ENCODE peak calls at places on chromosomes 2 and 18, in six cellular contexts. H is A549, P is Peyer's patch, Q is transverse colon, L is lower lobe of right lung, J is cardiac muscle cell. E is an unnamed sample. For H3K4me1, the result is how much of the 10 kb centered on the place peaks cover.

GRCh38 chr18:25510096-25510495 is 158.1 kb upstream of the ZNF521 start:
- DNase-seq in H (no peak), P (no peak), Q (no peak), L (no peak), J (no peak), E (no peak)

GRCh38 chr2:234394450-234394849 is 102.4 kb downstream of the ARL4C start:
- DNase-seq in H (no peak), P (no peak), Q (no peak), L (no peak), J (no peak), E (no peak)

GRCh38 chr2:88176352-88176952 is 6.3 kb downstream of the THNSL2 start:
- DNase-seq in H (no peak), P (no peak), Q (no peak), L (no peak), J (peak), E (no peak)

GRCh38 chr2:230691005-230691647 is 21.5 kb upstream of the CAB39 start:
- DNase-seq in H (no peak), P (no peak), Q (no peak), L (no peak), J (no peak), E (no peak)

GRCh38 chr2:22281033-22281432 is 1103.9 kb upstream of the KLHL29 start:
- DNase-seq in H (no peak), P (no peak), Q (no peak), L (no peak), J (peak), E (no peak)

GRCh38 chr2:75204833-75205232 is 5.5 kb upstream of the TACR1 start:
- DNase-seq in H (no peak), P (no peak), Q (no peak), L (no peak), J (no peak), E (no peak)

GRCh38 chr18:80253871-80254492 is 6.7 kb upstream of the PARD6G start:
- DNase-seq in H (peak), P (no peak), Q (no peak), L (no peak), J (no peak), E (no peak)

GRCh38 chr2:9914384-9915065 is 37.0 kb upstream of the GRHL1 start:
- DNase-seq in H (peak), P (peak), Q (peak), L (no peak), J (no peak), E (no peak)

GRCh38 chr2:128384956-128385355 is 66.3 kb upstream of the HS6ST1 start:
- DNase-seq in H (no peak), P (no peak), Q (no peak), L (peak), J (no peak), E (peak)

GRCh38 chr2:70212298-70212948 is 21.6 kb upstream of the C2orf42 start:
- DNase-seq in H (no peak), P (no peak), Q (no peak), L (no peak), J (no peak), E (no peak)

GRCh38 chr2:102070058-102070642 is 72.4 kb upstream of the IL1R1 start:
- DNase-seq in H (peak), P (peak), Q (peak), L (peak), J (no peak), E (peak)

GRCh38 chr18:52340466-52341378 is 725 bp downstream of the DCC start:
- DNase-seq in H (no peak), P (no peak), Q (no peak), L (no peak), J (no peak), E (no peak)

GRCh38 chr18:43271593-43272432 is 5.5 kb downstream of the SYT4 start:
- DNase-seq in H (peak), P (peak), Q (no peak), L (no peak), J (peak), E (no peak)

GRCh38 chr2:108363048-108363899 is 14.5 kb upstream of the SULT1C4 start:
- DNase-seq in H (peak), P (no peak), Q (no peak), L (no peak), J (no peak), E (no peak)

GRCh38 chr2:192444286-192444838 is 249.6 kb upstream of the TMEFF2 start:
- DNase-seq in H (no peak), P (no peak), Q (no peak), L (no peak), J (no peak), E (no peak)

GRCh38 chr2:241676665-241677064 is 9.9 kb downstream of the DTYMK start:
- DNase-seq in H (no peak), P (no peak), Q (no peak), L (no peak), J (no peak), E (no peak)

GRCh38 chr2:138507267-138507666 is 5.7 kb downstream of the SPOPL start:
- DNase-seq in H (peak), P (no peak), Q (no peak), L (no peak), J (no peak), E (no peak)

GRCh38 chr2:128062571-128062970 is 28.4 kb upstream of the UGGT1 start:
- DNase-seq in H (no peak), P (no peak), Q (no peak), L (no peak), J (no peak), E (no peak)

GRCh38 chr2:66431840-66432511 is 2.9 kb upstream of the MEIS1 start:
- DNase-seq in H (no peak), P (no peak), Q (no peak), L (peak), J (no peak), E (peak)

GRCh38 chr2:144516417-144516980 is 3.4 kb downstream of the ZEB2 start:
- DNase-seq in H (peak), P (no peak), Q (no peak), L (peak), J (no peak), E (no peak)

GRCh38 chr2:48998449-48998848 is 155.9 kb downstream of the FSHR start:
- DNase-seq in H (no peak), P (no peak), Q (no peak), L (no peak), J (no peak), E (no peak)

GRCh38 chr2:20194097-20194989 is 30.6 kb downstream of the SDC1 start:
- DNase-seq in H (no peak), P (no peak), Q (no peak), L (no peak), J (no peak), E (no peak)

GRCh38 chr2:159091381-159091780 is 122.9 kb downstream of the TANC1 start:
- DNase-seq in H (no peak), P (no peak), Q (no peak), L (no peak), J (no peak), E (no peak)

GRCh38 chr2:159091981-159092380 is 123.5 kb downstream of the TANC1 start:
- DNase-seq in H (no peak), P (peak), Q (peak), L (no peak), J (no peak), E (no peak)

GRCh38 chr2:159095813-159096212 is 127.4 kb downstream of the TANC1 start:
- DNase-seq in H (no peak), P (no peak), Q (no peak), L (no peak), J (no peak), E (no peak)

GRCh38 chr2:159094173-159094737 is 125.8 kb downstream of the TANC1 start:
- DNase-seq in H (no peak), P (peak), Q (peak), L (peak), J (no peak), E (peak)

DNA sequence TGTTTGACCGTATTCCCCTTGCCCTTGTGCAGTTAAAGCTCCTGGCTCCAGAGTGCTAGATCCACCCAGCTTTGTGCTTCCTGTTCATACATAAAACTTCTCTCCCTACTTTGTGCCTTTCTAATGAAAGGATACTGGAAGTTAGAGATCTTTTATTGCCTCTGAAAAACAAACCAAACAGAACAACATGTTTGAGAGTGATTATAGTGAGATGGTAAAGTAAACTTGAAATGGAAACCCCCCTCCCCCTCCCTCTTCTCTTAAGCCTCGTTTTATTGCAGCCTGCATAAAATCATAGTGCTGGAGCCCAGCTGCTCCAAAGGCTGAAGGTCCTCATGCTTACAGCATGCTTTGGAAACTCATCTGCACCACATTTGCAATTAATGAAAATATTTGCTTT is 125.1 kb downstream of the TANC1 start:
- DNase-seq in H (no peak), P (no peak), Q (peak), L (no peak), J (no peak), E (no peak)
- H3K4me1 ChIP-seq in H (under half), P (under half), Q (half or more), L (half or more), J (under half), E (half or more)

DNA sequence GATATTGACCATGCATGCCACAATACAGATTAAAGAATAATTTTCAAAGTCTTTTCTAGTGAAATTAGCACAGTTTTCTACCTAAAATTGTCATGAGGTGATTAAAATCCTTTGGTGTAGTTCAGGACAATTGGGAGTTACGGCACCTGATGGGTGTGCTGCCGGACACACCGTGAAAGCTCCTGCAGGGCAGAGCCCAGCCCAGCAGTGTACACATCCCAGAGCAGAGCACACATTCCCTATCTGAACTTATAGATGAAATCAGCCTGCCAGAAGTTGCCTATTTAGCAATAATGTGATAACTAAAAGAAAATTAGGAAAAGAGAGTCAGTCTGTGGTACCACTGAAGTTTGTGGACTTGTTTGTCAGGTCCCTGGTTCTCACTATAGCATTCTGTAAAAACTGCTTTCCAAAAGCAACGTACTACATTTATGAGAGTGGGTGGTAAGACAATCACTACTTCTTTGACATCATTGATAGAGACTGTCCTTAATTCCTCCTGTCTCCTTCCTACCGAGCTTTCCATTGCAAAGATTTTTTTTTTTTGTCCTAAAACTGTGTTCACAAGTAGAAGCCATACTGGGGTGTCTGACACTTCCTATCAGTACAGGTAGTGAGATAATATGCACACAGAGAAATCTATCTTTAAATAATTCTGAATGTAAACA is 3.4 kb downstream of the CYTIP start:
- DNase-seq in H (no peak), P (peak), Q (peak), L (no peak), J (no peak), E (no peak)
- H3K4me3 ChIP-seq in H (no peak), P (peak), Q (no peak), L (peak), J (no peak), E (no peak)

DNA sequence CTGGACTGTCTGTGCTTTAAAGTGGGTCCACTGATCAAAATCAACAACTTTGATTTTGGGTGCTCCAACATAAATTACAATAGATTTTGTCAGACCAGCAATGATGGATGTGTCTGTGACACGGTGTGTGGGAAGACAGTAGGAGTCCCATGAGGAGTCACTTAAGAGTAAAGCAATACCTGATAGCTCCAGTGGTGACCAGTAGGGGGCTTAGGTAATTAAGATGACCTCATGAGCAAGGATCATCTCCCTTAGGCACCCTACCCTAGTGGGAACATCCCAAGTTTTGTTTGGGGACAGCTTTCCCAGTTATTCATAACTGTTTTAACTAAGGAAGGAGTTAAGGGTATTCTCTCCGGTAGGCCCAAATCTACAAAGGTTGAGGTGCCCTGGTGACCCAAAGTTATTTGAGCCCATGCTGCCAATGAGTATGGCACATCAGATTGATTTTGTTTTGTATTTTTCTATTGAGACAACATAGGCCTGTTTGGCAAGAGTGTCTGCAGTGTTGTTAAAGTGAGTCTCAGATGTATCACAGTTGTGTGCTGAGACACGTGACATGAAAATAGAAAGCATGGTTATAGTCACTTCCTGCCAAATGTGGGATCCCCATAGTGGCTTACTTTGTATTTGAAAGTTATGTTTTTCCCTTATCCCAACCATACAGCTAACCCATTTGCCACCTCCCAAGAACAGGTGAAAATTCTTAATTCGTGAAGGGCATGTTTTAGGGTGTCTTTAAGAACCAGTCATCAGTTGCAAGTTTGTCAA is 1337.6 kb upstream of the SLC39A10 start:
- DNase-seq in H (peak), P (no peak), Q (no peak), L (no peak), J (no peak), E (no peak)
- TF ChIP-seq CTCF in H (no peak), P (no peak), Q (no peak), L (no peak), J (no peak), E (no peak)

GRCh38 chr18:49109565-49110251 is 158.9 kb upstream of the SMAD7 start:
- DNase-seq in H (no peak), P (no peak), Q (no peak), L (no peak), J (no peak), E (no peak)
- H3K4me1 ChIP-seq in H (under half), P (under half), Q (under half), L (under half), J (under half), E (under half)

GRCh38 chr2:101023327-101024107 is 21.4 kb downstream of the RPL31 start:
- DNase-seq in H (no peak), P (no peak), Q (no peak), L (no peak), J (no peak), E (no peak)
- H3K4me3 ChIP-seq in H (no peak), P (no peak), Q (no peak), L (no peak), J (no peak), E (no peak)

DNA sequence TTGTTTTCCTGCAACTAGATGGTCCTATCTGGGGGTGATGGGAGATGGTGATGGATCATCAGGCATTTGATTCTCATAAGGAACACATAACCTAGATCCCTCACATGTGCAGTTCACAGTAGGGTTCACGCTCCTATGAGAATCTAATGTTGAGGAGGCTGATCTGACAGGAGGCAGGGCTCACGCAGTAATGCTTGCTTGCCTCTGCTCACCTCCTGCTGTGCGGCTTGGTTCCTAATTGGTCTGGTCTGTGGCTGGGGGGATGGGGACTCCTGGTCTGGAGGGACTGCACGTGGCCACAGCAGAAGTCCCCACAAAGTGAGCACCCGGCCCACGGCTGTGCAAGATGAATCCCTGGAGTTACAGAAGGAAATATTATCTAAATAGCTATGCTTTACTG is 11.3 kb downstream of the MC5R start:
- DNase-seq in H (no peak), P (no peak), Q (no peak), L (no peak), J (no peak), E (no peak)
- TF ChIP-seq CTCF in H (no peak), P (no peak), Q (no peak), L (no peak), J (no peak), E (no peak)

DNA sequence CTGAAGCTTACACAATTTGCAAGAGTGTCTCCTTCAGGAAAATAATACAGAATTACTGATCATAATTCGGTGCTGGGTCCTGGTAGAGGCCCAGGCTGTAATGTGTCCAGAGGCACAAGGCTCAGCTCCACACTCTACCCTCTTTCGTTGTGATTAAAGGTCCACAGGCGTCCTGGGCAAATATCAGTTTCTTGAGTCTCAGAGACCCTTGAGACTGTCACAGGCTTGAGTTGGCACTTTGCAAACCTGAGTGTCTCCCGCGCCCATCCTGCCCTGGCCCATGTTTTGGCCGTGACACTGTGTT is 46.9 kb upstream of the SMAD7 start:
- DNase-seq in H (no peak), P (no peak), Q (no peak), L (no peak), J (peak), E (no peak)
- H3K4me1 ChIP-seq in H (half or more), P (under half), Q (under half), L (under half), J (under half), E (under half)

GRCh38 chr18:8401606-8402005 is 207.6 kb upstream of the RAB12 start:
- DNase-seq in H (no peak), P (no peak), Q (no peak), L (no peak), J (no peak), E (no peak)
- H3K4me3 ChIP-seq in H (no peak), P (no peak), Q (no peak), L (no peak), J (no peak), E (no peak)

GRCh38 chr2:118842687-118843491 is 4.6 kb downstream of the EN1 start:
- DNase-seq in H (no peak), P (peak), Q (no peak), L (no peak), J (no peak), E (no peak)
- TF ChIP-seq CTCF in H (no peak), P (no peak), Q (no peak), L (no peak), J (no peak), E (no peak)